ENCODE peak calls at places on chromosomes 2 and 18, in nine cellular contexts. T is PC-3, A is IMR-90, R is PC-9, V is hepatocyte, X is A673, K is A549, H is colonic mucosa, Z is left ventricle myocardium inferior. P is an unnamed sample.

GRCh38 chr2:213524164-213524563 is 239.9 kb downstream of the SPAG16 start:
- DNase-seq in A (no peak), R (no peak), Z (no peak), X (no peak), V (no peak), T (no peak), K (no peak), H (no peak), P (no peak)

GRCh38 chr2:18096836-18097405 is 218.5 kb downstream of the KCNS3 start:
- DNase-seq in H (no peak), R (no peak), A (no peak), X (no peak), K (no peak), V (no peak), Z (no peak), T (no peak), P (no peak)

GRCh38 chr2:108351889-108352288 is 25.9 kb upstream of the SULT1C4 start:
- DNase-seq in X (no peak), A (no peak), V (no peak), K (no peak), H (no peak), R (no peak), T (no peak), Z (no peak), P (no peak)

GRCh38 chr2:106197878-106198277 is 3.8 kb upstream of the UXS1 start:
- DNase-seq in T (peak; percentile 2), A (peak; percentile 92), V (peak; percentile 66), R (peak; percentile 8), H (no peak), X (no peak), Z (no peak), K (no peak), P (peak; percentile 74)

GRCh38 chr2:233486778-233487552 is 79.6 kb downstream of the USP40 start:
- DNase-seq in T (peak; percentile 94), V (no peak), A (peak; percentile 94), K (peak; percentile 93), H (no peak), R (peak; percentile 63), Z (no peak), X (no peak), P (no peak)

GRCh38 chr2:74553892-74554820 is at the start of the genes DOK1 and LOXL3:
- DNase-seq in H (peak; percentile 93), K (peak; percentile 80), V (peak; percentile 92), Z (peak; percentile 91), T (peak; percentile 36), R (peak; percentile 83), X (peak; percentile 85), A (peak; percentile 88), P (peak; percentile 50)

GRCh38 chr2:216877085-216877484 is 17.2 kb upstream of the TNP1 start:
- DNase-seq in T (no peak), X (peak; percentile 6), K (peak; percentile 17), H (no peak), A (no peak), R (no peak), V (no peak), Z (no peak), P (no peak)

GRCh38 chr2:86249176-86249842 is 50.1 kb downstream of the MRPL35 start:
- DNase-seq in Z (no peak), H (no peak), A (peak; percentile 79), X (no peak), T (peak; percentile 57), K (peak; percentile 55), V (peak; percentile 56), R (no peak), P (peak; percentile 37)

GRCh38 chr2:60414731-60415130 is 138.7 kb downstream of the BCL11A start:
- DNase-seq in A (peak; percentile 70), X (peak; percentile 38), V (no peak), K (peak; percentile 38), Z (no peak), T (peak; percentile 80), R (no peak), H (no peak), P (no peak)

GRCh38 chr2:181780159-181781081 is 100.1 kb upstream of the NEUROD1 start:
- DNase-seq in T (peak; percentile 55), K (peak; percentile 59), H (no peak), V (no peak), Z (no peak), R (peak; percentile 25), A (peak; percentile 54), X (peak; percentile 95), P (no peak)
- H3K4me1 ChIP-seq in T (peaks cover 55% of the 10 kb centered on the region), K (peaks cover 52% of the 10 kb centered on the region), H (no peaks in the 10 kb centered on the region), V (peaks cover 48% of the 10 kb centered on the region), Z (peaks cover 12% of the 10 kb centered on the region), R (peaks cover 66% of the 10 kb centered on the region), A (peaks cover 12% of the 10 kb centered on the region), X (peaks cover 74% of the 10 kb centered on the region), P (peaks cover 7% of the 10 kb centered on the region)

GRCh38 chr18:62372156-62372555 is 47.0 kb downstream of the TNFRSF11A start:
- DNase-seq in T (no peak), A (no peak), X (no peak), H (no peak), V (no peak), Z (no peak), R (no peak), K (no peak), P (no peak)

GRCh38 chr18:62370386-62370785 is 45.3 kb downstream of the TNFRSF11A start:
- DNase-seq in H (no peak), R (no peak), X (no peak), T (no peak), Z (no peak), A (no peak), V (no peak), K (no peak), P (no peak)

GRCh38 chr18:62366992-62367391 is 41.9 kb downstream of the TNFRSF11A start:
- DNase-seq in H (no peak), X (no peak), Z (no peak), T (no peak), A (no peak), R (no peak), V (no peak), K (no peak), P (no peak)

GRCh38 chr18:62368100-62368499 is 43.0 kb downstream of the TNFRSF11A start:
- DNase-seq in R (no peak), H (no peak), T (no peak), K (no peak), X (no peak), Z (no peak), A (no peak), V (no peak), P (no peak)

DNA sequence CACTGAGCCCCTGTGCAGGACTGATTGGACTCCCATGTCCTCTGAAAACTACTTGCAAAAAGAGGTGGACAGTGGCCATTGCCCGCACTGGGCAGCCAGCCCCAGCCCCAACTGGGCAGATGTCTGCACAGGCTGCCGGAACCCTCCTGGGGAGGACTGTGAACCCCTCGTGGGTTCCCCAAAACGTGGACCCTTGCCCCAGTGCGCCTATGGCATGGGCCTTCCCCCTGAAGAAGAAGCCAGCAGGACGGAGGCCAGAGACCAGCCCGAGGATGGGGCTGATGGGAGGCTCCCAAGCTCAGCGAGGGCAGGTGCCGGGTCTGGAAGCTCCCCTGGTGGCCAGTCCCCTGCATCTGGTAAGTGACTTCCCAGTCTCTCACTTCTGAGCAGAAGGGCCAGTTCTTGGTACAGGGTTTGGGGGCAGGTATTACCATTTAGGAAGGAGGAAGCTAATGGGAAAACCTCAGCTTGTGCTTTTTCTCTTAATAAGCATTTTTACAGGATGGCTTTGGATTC is 44.1 kb downstream of the TNFRSF11A start:
- DNase-seq in T (no peak), H (no peak), Z (no peak), K (no peak), X (no peak), A (no peak), R (no peak), V (no peak), P (no peak)
- H3K4me3 ChIP-seq in T (no peak overlapping the region), H (no peak overlapping the region), Z (no peak overlapping the region), K (no peak overlapping the region), X (no peak overlapping the region), A (no peak overlapping the region), R (no peak overlapping the region), V (no peak overlapping the region), P (no peak overlapping the region)

DNA sequence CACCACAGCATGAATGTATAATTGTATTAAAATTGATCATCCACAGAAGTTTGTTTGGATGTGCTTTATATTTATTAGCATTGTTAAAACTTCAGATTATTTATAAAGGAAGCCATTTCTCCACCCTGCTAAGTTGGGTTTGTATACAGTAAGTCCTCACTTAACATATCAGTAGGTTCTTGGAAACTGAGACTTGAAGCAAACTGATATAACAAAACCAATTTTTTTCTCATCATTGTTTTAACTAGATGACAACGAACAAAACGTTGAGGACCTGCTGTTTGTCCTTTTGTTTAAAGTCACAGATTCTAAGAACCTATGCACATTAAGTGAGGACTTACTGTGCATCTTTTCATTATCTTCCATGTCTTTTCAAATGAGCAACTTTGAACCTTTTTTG is 17.1 kb downstream of the C2orf69 start:
- DNase-seq in R (no peak), Z (no peak), X (no peak), V (no peak), H (no peak), K (no peak), T (no peak), A (no peak), P (no peak)
- H3K27ac ChIP-seq in R (no peak overlapping the region), Z (no peak overlapping the region), X (no peak overlapping the region), V (no peak overlapping the region), H (no peak overlapping the region), K (no peak overlapping the region), T (no peak overlapping the region), A (no peak overlapping the region), P (no peak overlapping the region)

GRCh38 chr2:119158563-119159347 is at the start of gene C1QL2:
- DNase-seq in X (peak; percentile 59), R (no peak), V (peak; percentile 67), Z (no peak), T (no peak), A (no peak), H (no peak), K (peak; percentile 31), P (no peak)

GRCh38 chr2:119156105-119156890 is 2.3 kb downstream of the C1QL2 start:
- DNase-seq in H (no peak), X (no peak), A (no peak), V (peak; percentile 10), T (no peak), K (no peak), Z (no peak), R (no peak), P (no peak)

GRCh38 chr2:119157850-119158511 is 570 bp downstream of the C1QL2 start:
- DNase-seq in H (no peak), K (no peak), T (no peak), R (no peak), A (no peak), V (no peak), X (no peak), Z (no peak), P (no peak)

GRCh38 chr2:119156891-119157773 is 1.4 kb downstream of the C1QL2 start:
- DNase-seq in A (no peak), T (no peak), Z (no peak), X (no peak), R (no peak), H (no peak), K (no peak), V (no peak), P (no peak)

DNA sequence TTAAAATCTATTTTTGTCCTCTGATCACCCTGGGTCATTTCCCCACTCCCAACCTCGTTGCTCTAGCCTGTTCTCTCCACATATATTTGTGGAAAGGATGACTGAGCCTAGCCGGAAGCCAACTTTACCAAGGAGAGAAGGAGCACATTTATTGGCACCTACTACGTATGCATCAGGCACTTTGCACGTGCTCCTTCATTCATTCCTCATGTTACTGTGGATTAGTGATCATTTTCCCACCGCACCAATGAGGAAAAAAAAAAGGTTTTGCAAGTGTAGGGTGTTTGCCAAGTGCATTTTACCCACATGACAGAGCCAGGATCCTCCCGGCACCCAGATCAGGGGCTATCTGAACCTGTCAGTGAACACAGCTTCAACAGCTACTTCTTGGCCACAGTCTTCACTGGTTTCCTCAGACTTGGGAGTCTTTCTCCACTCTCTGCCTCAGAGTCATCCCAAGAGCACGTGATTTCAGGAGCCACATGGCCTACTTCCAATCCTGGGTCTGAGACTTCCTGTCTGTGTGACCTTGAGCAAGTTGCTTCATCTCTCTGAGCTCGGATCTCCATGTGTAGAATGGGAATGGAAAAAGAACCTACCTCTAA is 1.9 kb upstream of the C1QL2 start:
- DNase-seq in K (no peak), X (no peak), H (no peak), Z (no peak), A (no peak), T (no peak), R (no peak), V (no peak), P (no peak)
- H3K4me1 ChIP-seq in K (peaks cover 4% of the 10 kb centered on the region), X (no peaks in the 10 kb centered on the region), H (no peaks in the 10 kb centered on the region), Z (peaks cover 21% of the 10 kb centered on the region), A (no peaks in the 10 kb centered on the region), T (no peaks in the 10 kb centered on the region), R (no peaks in the 10 kb centered on the region), V (peaks cover 7% of the 10 kb centered on the region), P (no peaks in the 10 kb centered on the region)

P was measured in ascending aorta.